ENCODE peak calls at places on chromosomes 5 and 9, in nine cellular contexts. F, V, H, J, L, N, S, G and T are unnamed samples.

GRCh38 chr5:43627028-43627427 is 24.0 kb downstream of the NNT start:
- DNase-seq in F (peak; percentile 58), V (peak; percentile 38), H (no peak), J (no peak), L (peak; percentile 15), N (no peak), S (peak; percentile 26), G (peak; percentile 74), T (no peak)

GRCh38 chr9:70924905-70925547 is 196.4 kb downstream of the TRPM3 start:
- DNase-seq in F (peak; percentile 74), V (no peak), H (peak; percentile 47), J (no peak), L (peak; percentile 27), N (no peak), S (no peak), G (peak; percentile 18), T (no peak)

GRCh38 chr5:173626501-173626812 is 10.0 kb upstream of the BOD1 start:
- DNase-seq in F (no peak), V (no peak), H (no peak), J (no peak), L (no peak), N (no peak), S (no peak), G (no peak), T (no peak)

GRCh38 chr5:111668713-111669112 is 88.3 kb downstream of the NREP start:
- DNase-seq in F (no peak), V (no peak), H (no peak), J (no peak), L (no peak), N (no peak), S (no peak), G (no peak), T (no peak)

GRCh38 chr5:156142867-156143266 is 184.1 kb upstream of the SGCD start:
- DNase-seq in F (no peak), V (no peak), H (no peak), J (no peak), L (no peak), N (no peak), S (no peak), G (no peak), T (no peak)

GRCh38 chr9:123584202-123585176 is 228.5 kb downstream of the CRB2 start:
- DNase-seq in F (no peak), V (no peak), H (peak; percentile 46), J (no peak), L (no peak), N (no peak), S (no peak), G (no peak), T (no peak)

GRCh38 chr5:75667586-75667985 is 49.7 kb downstream of the POC5 start:
- DNase-seq in F (no peak), V (no peak), H (no peak), J (no peak), L (no peak), N (no peak), S (no peak), G (no peak), T (no peak)

GRCh38 chr9:95341262-95342011 is 23.9 kb upstream of the FANCC start:
- DNase-seq in F (peak; percentile 52), V (no peak), H (no peak), J (no peak), L (no peak), N (peak; percentile 23), S (no peak), G (no peak), T (no peak)

GRCh38 chr9:93622725-93623124 is 46.3 kb downstream of the PHF2 start:
- DNase-seq in F (no peak), V (no peak), H (no peak), J (no peak), L (no peak), N (no peak), S (no peak), G (no peak), T (no peak)

GRCh38 chr9:96646081-96646991 is 8.8 kb downstream of the PRXL2C start:
- DNase-seq in F (no peak), V (peak; percentile 62), H (peak; percentile 29), J (no peak), L (no peak), N (no peak), S (no peak), G (no peak), T (no peak)

GRCh38 chr5:107430077-107430625 is 240.6 kb downstream of the EFNA5 start:
- DNase-seq in F (peak; percentile 24), V (no peak), H (no peak), J (no peak), L (no peak), N (no peak), S (no peak), G (no peak), T (no peak)

GRCh38 chr9:98809311-98810105 is 2.0 kb downstream of the GALNT12 start:
- DNase-seq in F (no peak), V (no peak), H (no peak), J (no peak), L (peak; percentile 39), N (no peak), S (no peak), G (peak; percentile 37), T (no peak)

GRCh38 chr5:79236364-79236969 is 536 bp downstream of the JMY start:
- DNase-seq in F (peak; percentile 73), V (no peak), H (no peak), J (no peak), L (no peak), N (no peak), S (peak; percentile 47), G (peak; percentile 44), T (no peak)

GRCh38 chr5:104297076-104297475 is 734.5 kb upstream of the NUDT12 start:
- DNase-seq in F (no peak), V (no peak), H (no peak), J (no peak), L (no peak), N (no peak), S (no peak), G (no peak), T (no peak)

GRCh38 chr5:117262607-117263131 is 688.0 kb upstream of the SEMA6A start:
- DNase-seq in F (no peak), V (no peak), H (no peak), J (no peak), L (no peak), N (no peak), S (no peak), G (no peak), T (no peak)

DNA sequence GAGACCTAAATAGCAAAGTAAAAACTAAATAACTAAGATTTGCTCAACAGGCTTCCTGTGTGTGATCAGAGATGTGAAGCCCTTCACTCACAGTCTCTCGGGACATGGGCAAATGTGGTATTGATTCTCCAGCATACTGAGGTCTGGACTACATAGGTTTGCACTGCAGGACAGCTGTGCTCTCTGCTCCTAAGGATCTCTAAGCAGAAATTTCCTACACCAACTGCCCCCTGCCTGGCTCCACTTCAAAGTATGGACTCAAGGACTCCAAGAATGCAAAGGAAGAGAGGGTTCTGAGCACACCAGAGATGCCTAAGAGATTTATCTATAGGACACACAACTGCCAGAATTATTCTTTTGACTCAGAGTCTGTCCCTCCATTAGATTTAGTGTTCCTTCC is 487.2 kb downstream of the SEMA5A start:
- DNase-seq in F (no peak), V (no peak), H (no peak), J (no peak), L (no peak), N (no peak), S (no peak), G (no peak), T (no peak)
- H3K9me3 ChIP-seq in F (no peaks in the 10 kb centered on the region), V (no peaks in the 10 kb centered on the region), H (no peaks in the 10 kb centered on the region), J (no peaks in the 10 kb centered on the region), L (no peaks in the 10 kb centered on the region), N (no peaks in the 10 kb centered on the region), S (no peaks in the 10 kb centered on the region), G (no peaks in the 10 kb centered on the region), T (no peaks in the 10 kb centered on the region)

GRCh38 chr5:119411291-119411934 is 40.9 kb upstream of the HSD17B4 start:
- DNase-seq in F (no peak), V (no peak), H (no peak), J (no peak), L (no peak), N (no peak), S (no peak), G (no peak), T (no peak)
- H3K9me3 ChIP-seq in F (no peaks in the 10 kb centered on the region), V (no peaks in the 10 kb centered on the region), H (no peaks in the 10 kb centered on the region), J (no peaks in the 10 kb centered on the region), L (no peaks in the 10 kb centered on the region), N (no peaks in the 10 kb centered on the region), S (no peaks in the 10 kb centered on the region), G (no peaks in the 10 kb centered on the region), T (no peaks in the 10 kb centered on the region)

DNA sequence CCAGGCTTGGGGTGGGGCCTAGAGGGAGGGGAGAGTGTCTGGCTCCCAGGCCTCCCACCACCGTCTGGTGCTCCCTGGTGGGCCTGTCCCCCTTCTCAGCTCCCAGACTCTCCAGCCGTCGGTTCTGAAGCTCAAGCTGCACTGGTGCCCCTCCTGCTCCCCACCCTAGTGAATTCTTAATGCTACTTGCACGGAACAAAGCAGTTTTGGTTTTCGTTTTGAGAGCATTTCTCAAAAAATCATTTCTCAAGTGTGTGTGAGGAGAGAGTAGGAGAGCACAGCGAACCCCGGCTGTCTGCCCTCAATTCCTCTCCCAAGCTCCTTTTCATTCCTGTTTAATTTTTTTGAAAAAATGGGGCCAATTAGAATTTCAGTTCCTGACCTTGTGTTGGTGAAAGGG is 6.7 kb upstream of the IER5L start:
- DNase-seq in F (no peak), V (no peak), H (no peak), J (no peak), L (no peak), N (no peak), S (no peak), G (no peak), T (no peak)
- H3K9me3 ChIP-seq in F (no peaks in the 10 kb centered on the region), V (no peaks in the 10 kb centered on the region), H (no peaks in the 10 kb centered on the region), J (no peaks in the 10 kb centered on the region), L (no peaks in the 10 kb centered on the region), N (no peaks in the 10 kb centered on the region), S (no peaks in the 10 kb centered on the region), G (peaks cover 6% of the 10 kb centered on the region), T (no peaks in the 10 kb centered on the region)

DNA sequence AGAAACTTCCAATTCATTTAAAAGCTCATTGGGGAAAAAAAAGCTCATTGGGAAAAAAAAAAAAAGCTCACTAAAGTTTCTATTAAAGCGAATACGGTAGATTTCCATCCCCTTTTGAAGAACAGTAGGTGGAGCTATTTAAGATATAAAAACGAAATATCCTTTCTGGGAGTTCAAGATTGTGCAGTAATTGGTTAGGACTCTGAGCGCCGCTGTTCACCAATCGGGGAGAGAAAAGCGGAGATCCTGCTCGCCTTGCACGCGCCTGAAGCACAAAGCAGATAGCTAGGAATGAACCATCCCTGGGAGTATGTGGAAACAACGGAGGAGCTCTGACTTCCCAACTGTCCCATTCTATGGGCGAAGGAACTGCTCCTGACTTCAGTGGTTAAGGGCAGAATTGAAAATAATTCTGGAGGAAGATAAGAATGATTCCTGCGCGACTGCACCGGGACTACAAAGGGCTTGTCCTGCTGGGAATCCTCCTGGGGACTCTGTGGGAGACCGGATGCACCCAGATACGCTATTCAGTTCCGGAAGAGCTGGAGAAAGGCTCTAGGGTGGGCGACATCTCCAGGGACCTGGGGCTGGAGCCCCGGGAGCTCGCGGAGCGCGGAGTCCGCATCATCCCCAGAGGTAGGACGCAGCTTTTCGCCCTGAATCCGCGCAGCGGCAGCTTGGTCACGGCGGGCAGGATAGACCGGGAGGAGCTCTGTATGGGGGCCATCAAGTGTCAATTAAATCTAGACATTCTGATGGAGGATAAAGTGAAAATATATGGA is at the start of gene PCDHGA12:
- DNase-seq in F (no peak), V (peak; percentile 69), H (no peak), J (no peak), L (no peak), N (peak; percentile 35), S (no peak), G (peak; percentile 52), T (no peak)
- H3K9me3 ChIP-seq in F (peaks cover 9% of the 10 kb centered on the region), V (peaks cover 10% of the 10 kb centered on the region), H (peaks cover 71% of the 10 kb centered on the region), J (peaks cover 88% of the 10 kb centered on the region), L (peaks cover 95% of the 10 kb centered on the region), N (peaks cover 12% of the 10 kb centered on the region), S (peaks cover 5% of the 10 kb centered on the region), G (no peaks in the 10 kb centered on the region), T (peaks cover 11% of the 10 kb centered on the region)